ENCODE peak calls at places on chromosomes 2 and 18, in five cellular contexts. X is foreskin keratinocyte, Z is amygdala, D is anterior cingulate cortex, I is HTR-8/SVneo. C is an unnamed sample.
A peak's percentile ranks its signal among the peaks of the same experiment; 100 is the strongest.

GRCh38 chr18:55302337-55302833 is 285.6 kb downstream of the TCF4 start:
- DNase-seq in D (no peak), Z (no peak), X (no peak), I (no peak), C (no peak)

GRCh38 chr18:306608-307255 is 38.9 kb upstream of the THOC1 start:
- DNase-seq in I (no peak), X (no peak), Z (no peak), D (no peak), C (no peak)

GRCh38 chr2:100935372-100935752 is 66.7 kb upstream of the RPL31 start:
- DNase-seq in D (no peak), Z (no peak), X (no peak), I (no peak), C (no peak)

GRCh38 chr2:116988303-116988702 is 826.2 kb upstream of the DDX18 start:
- DNase-seq in I (no peak), X (peak; percentile 12), D (no peak), Z (no peak), C (no peak)

GRCh38 chr2:175690113-175690716 is 311.9 kb downstream of the LNPK start:
- DNase-seq in X (peak; percentile 19), Z (no peak), D (no peak), I (peak; percentile 36), C (no peak)

GRCh38 chr2:216583157-216583556 is 50.1 kb upstream of the IGFBP2 start:
- DNase-seq in Z (no peak), D (no peak), X (no peak), I (peak; percentile 45), C (no peak)

GRCh38 chr2:182897137-182897536 is 30.7 kb upstream of the FRZB start:
- DNase-seq in Z (no peak), I (no peak), X (peak; percentile 75), D (no peak), C (no peak)

GRCh38 chr2:127619191-127619590 is 26.8 kb upstream of the GPR17 start:
- DNase-seq in D (no peak), I (no peak), X (no peak), Z (no peak), C (no peak)

GRCh38 chr2:2566396-2567323 is 235.6 kb upstream of the MYT1L start:
- DNase-seq in X (no peak), D (no peak), Z (no peak), I (no peak), C (no peak)

GRCh38 chr18:39486268-39486667 is 1920.7 kb upstream of the CELF4 start:
- DNase-seq in I (no peak), D (no peak), Z (no peak), X (no peak), C (no peak)

GRCh38 chr2:166773268-166773949 is 114.9 kb upstream of the XIRP2 start:
- DNase-seq in X (no peak), D (no peak), Z (no peak), I (no peak), C (no peak)

GRCh38 chr18:42141439-42141838 is 186.4 kb downstream of the PIK3C3 start:
- DNase-seq in Z (no peak), X (no peak), D (no peak), I (no peak), C (no peak)

GRCh38 chr2:23426284-23426905 is 41.4 kb downstream of the KLHL29 start:
- DNase-seq in Z (no peak), D (no peak), I (no peak), X (no peak), C (no peak)

GRCh38 chr2:32755666-32756065 is 127.8 kb downstream of the TTC27 start:
- DNase-seq in I (no peak), X (no peak), D (no peak), Z (no peak), C (no peak)

GRCh38 chr2:23569761-23570383 is 184.9 kb downstream of the KLHL29 start:
- DNase-seq in Z (no peak), X (no peak), D (no peak), I (no peak), C (no peak)

GRCh38 chr18:55552498-55553189 is 35.3 kb downstream of the TCF4 start:
- DNase-seq in I (no peak), X (no peak), D (no peak), Z (no peak), C (no peak)

GRCh38 chr2:230179086-230179485 is 40.7 kb downstream of the SP110 start:
- DNase-seq in D (no peak), X (no peak), I (no peak), Z (no peak), C (no peak)

GRCh38 chr2:160062283-160063005 is at the start of gene PLA2R1:
- DNase-seq in I (peak; percentile 32), D (peak; percentile 4), Z (no peak), X (peak; percentile 19), C (no peak)

GRCh38 chr2:27685577-27685976 is 21.9 kb downstream of the SLC4A1AP start:
- DNase-seq in Z (no peak), X (no peak), D (no peak), I (no peak), C (no peak)

GRCh38 chr18:3449702-3450357 is at the start of gene TGIF1:
- DNase-seq in X (peak; percentile 88), I (no peak), Z (peak; percentile 43), D (peak; percentile 59), C (peak; percentile 62)

GRCh38 chr2:758073-758820 is 81.0 kb upstream of the TMEM18 start:
- DNase-seq in D (no peak), I (no peak), X (no peak), Z (no peak), C (no peak)

GRCh38 chr2:84676295-84676694 is 160.0 kb downstream of the DNAH6 start:
- DNase-seq in I (no peak), X (no peak), Z (no peak), D (no peak), C (no peak)

GRCh38 chr2:1847846-1848598 is 103.7 kb upstream of the PXDN start:
- DNase-seq in X (no peak), D (no peak), Z (no peak), I (no peak), C (no peak)

GRCh38 chr2:119730598-119731278 is 29.0 kb upstream of the PTPN4 start:
- DNase-seq in I (no peak), D (no peak), X (peak; percentile 61), Z (no peak), C (no peak)

GRCh38 chr18:25423760-25424159 is 71.8 kb upstream of the ZNF521 start:
- DNase-seq in Z (no peak), X (no peak), I (no peak), D (no peak), C (no peak)

GRCh38 chr18:28398491-28398890 is 221.6 kb upstream of the CDH2 start:
- DNase-seq in X (no peak), D (no peak), I (no peak), Z (no peak), C (no peak)

GRCh38 chr18:70243131-70243530 is 37.6 kb upstream of the RTTN start:
- DNase-seq in D (no peak), I (no peak), X (no peak), Z (no peak), C (no peak)

GRCh38 chr2:100222844-100223243 is 80.5 kb upstream of the AFF3 start:
- DNase-seq in X (no peak), Z (no peak), D (no peak), I (no peak), C (no peak)

GRCh38 chr2:159209341-159210306 is 76.9 kb downstream of the WDSUB1 start:
- DNase-seq in D (no peak), I (no peak), X (no peak), Z (no peak), C (no peak)

GRCh38 chr2:85437488-85438290 is 19.2 kb downstream of the SH2D6 start:
- DNase-seq in D (peak; percentile 87), I (no peak), Z (peak; percentile 78), X (no peak), C (peak; percentile 89)

GRCh38 chr2:189260361-189260761 is 80.8 kb upstream of the COL5A2 start:
- DNase-seq in I (no peak), X (no peak), Z (no peak), D (no peak), C (no peak)

GRCh38 chr2:188916831-188917230 is 57.3 kb upstream of the COL3A1 start:
- DNase-seq in D (no peak), Z (no peak), I (no peak), X (no peak), C (no peak)

GRCh38 chr2:85134255-85135065 is 1.3 kb downstream of the TCF7L1 start:
- DNase-seq in D (peak; percentile 13), X (no peak), Z (no peak), I (no peak), C (peak; percentile 36)

C was measured in C1 segment of cervical spinal cord.